ENCODE peak calls at places on chromosomes 13 and 19, in seven cellular contexts. O is tibial nerve, H is aorta, I is heart right ventricle, P is suprapubic skin, R is foreskin fibroblast, L is fibroblast of pulmonary artery. U is an unnamed sample.

GRCh38 chr13:88627071-88627470 is 955.9 kb downstream of the SLITRK5 start:
- DNase-seq in L (peak), I (no peak), H (no peak), R (no peak), O (no peak), P (no peak), U (no peak)

GRCh38 chr19:19594371-19594770 is 24.1 kb downstream of the PBX4 start:
- DNase-seq in R (no peak), P (no peak), O (no peak), L (no peak), I (no peak), H (no peak), U (no peak)

GRCh38 chr19:30162718-30163117 is 209.5 kb upstream of the ZNF536 start:
- DNase-seq in P (no peak), H (no peak), I (no peak), O (no peak), L (no peak), R (no peak), U (no peak)

GRCh38 chr13:20426766-20427448 is 98.8 kb downstream of the CRYL1 start:
- DNase-seq in P (no peak), H (no peak), R (peak), O (no peak), I (no peak), L (no peak), U (no peak)

GRCh38 chr19:21559444-21559843 is 54.0 kb downstream of the ZNF429 start:
- DNase-seq in H (no peak), L (no peak), P (no peak), I (no peak), R (no peak), O (no peak), U (no peak)

GRCh38 chr13:19172007-19172646 is 9.5 kb downstream of the TUBA3C start:
- DNase-seq in R (no peak), H (no peak), O (no peak), I (no peak), P (no peak), L (no peak), U (no peak)

GRCh38 chr13:32538234-32538620 is 368 bp downstream of the N4BP2L2 start:
- DNase-seq in O (no peak), L (peak), H (peak), I (peak), R (peak), P (no peak), U (peak)

GRCh38 chr13:21116141-21116540 is 54.8 kb upstream of the LATS2 start:
- DNase-seq in R (no peak), O (no peak), P (peak), H (no peak), I (no peak), L (no peak), U (no peak)

GRCh38 chr13:48244159-48244558 is 11.2 kb downstream of the ITM2B start:
- DNase-seq in O (no peak), L (no peak), P (no peak), R (no peak), H (no peak), I (no peak), U (no peak)

DNA sequence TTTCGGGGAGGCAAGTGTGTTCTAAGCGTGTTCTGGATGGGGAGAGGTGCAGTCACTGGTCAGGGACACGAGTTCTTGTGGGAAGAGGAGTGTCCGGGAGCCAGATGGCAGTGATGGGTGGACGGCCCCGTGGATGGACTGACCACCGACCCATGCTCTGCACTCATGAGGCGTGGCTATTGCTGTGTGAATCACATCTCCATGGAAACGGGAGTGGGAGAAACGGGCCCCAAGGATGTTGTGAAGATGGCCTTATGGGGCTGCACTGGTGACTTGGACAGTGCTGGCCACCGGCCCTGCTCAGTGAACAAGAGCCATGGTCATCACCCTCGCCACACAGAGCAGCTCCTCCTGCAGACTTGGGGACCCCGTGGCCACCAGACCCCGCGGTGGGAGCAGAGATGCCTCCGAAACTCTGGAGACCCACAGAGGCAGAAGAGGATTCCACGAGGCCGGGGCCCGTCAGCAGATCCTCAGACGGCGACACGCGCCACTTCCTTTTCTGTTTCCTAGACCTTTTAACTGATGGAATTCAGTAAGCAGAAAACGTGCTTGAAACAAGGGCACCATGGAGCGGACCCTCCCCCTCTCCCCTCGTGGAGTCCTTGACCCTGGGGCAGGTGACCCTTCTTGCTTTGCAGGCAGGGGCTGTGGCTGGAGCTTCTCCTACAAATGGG is 47.5 kb downstream of the GAS6 start:
- DNase-seq in I (no peak), O (no peak), L (no peak), P (no peak), R (no peak), H (no peak), U (no peak)
- H3K4me3 ChIP-seq in I (no peak), O (no peak), L (no peak), P (peak), R (no peak), H (no peak), U (peak)

GRCh38 chr19:1041272-1041834 is 1.4 kb downstream of the ABCA7 start:
- DNase-seq in H (no peak), L (no peak), O (no peak), P (no peak), R (no peak), I (no peak), U (no peak)

GRCh38 chr19:1040476-1041271 is 767 bp downstream of the ABCA7 start:
- DNase-seq in P (peak), H (peak), R (peak), O (peak), I (peak), L (peak), U (peak)

GRCh38 chr19:1042689-1043511 is 3.0 kb downstream of the ABCA7 start:
- DNase-seq in O (no peak), R (no peak), I (no peak), P (no peak), L (no peak), H (peak), U (no peak)

GRCh38 chr19:1039646-1040475 is at the start of gene ABCA7:
- DNase-seq in P (peak), O (peak), R (peak), I (peak), H (peak), L (peak), U (peak)

GRCh38 chr19:1041835-1042685 is 2.2 kb downstream of the ABCA7 start:
- DNase-seq in O (no peak), I (no peak), L (no peak), H (no peak), R (no peak), P (no peak), U (no peak)
- H3K4me3 ChIP-seq in O (no peak), I (no peak), L (no peak), H (no peak), R (no peak), P (peak), U (no peak)

GRCh38 chr19:2561895-2562294 is 86.0 kb downstream of the GADD45B start:
- DNase-seq in P (no peak), H (peak), R (no peak), L (no peak), O (no peak), I (no peak), U (peak)
- H3K4me3 ChIP-seq in P (peak), H (no peak), R (no peak), L (no peak), O (no peak), I (no peak), U (peak)

GRCh38 chr19:50276370-50277063 is 52.7 kb downstream of the KCNC3 start:
- DNase-seq in P (no peak), I (no peak), R (no peak), H (no peak), L (no peak), O (no peak), U (no peak)
- H3K4me3 ChIP-seq in P (no peak), I (no peak), R (no peak), H (no peak), L (no peak), O (no peak), U (no peak)

GRCh38 chr19:50202399-50202798 is 1.0 kb upstream of the MYH14 start:
- DNase-seq in O (no peak), H (no peak), R (no peak), I (no peak), P (no peak), L (no peak), U (no peak)
- H3K4me3 ChIP-seq in O (no peak), H (no peak), R (no peak), I (no peak), P (no peak), L (no peak), U (no peak)

GRCh38 chr19:44747739-44748425 is 626 bp upstream of the BCL3 start:
- DNase-seq in L (peak), H (peak), I (peak), P (peak), O (no peak), R (peak), U (peak)

GRCh38 chr19:44746616-44746945 is 1.9 kb upstream of the BCL3 start:
- DNase-seq in O (no peak), L (no peak), P (no peak), R (no peak), I (no peak), H (no peak), U (no peak)

GRCh38 chr19:44745887-44746600 is 2.5 kb upstream of the BCL3 start:
- DNase-seq in P (no peak), O (no peak), H (no peak), R (no peak), I (no peak), L (no peak), U (no peak)

GRCh38 chr19:44746946-44747738 is 1.4 kb upstream of the BCL3 start:
- DNase-seq in H (peak), O (peak), L (peak), P (peak), I (peak), R (peak), U (peak)

GRCh38 chr19:44745386-44745831 is 3.1 kb upstream of the BCL3 start:
- DNase-seq in I (peak), O (peak), H (peak), L (peak), P (peak), R (peak), U (no peak)
- H3K4me3 ChIP-seq in I (no peak), O (no peak), H (no peak), L (no peak), P (no peak), R (no peak), U (no peak)

GRCh38 chr13:44116562-44117315 is 237.0 kb downstream of the LACC1 start:
- DNase-seq in L (peak), O (no peak), P (no peak), H (no peak), R (no peak), I (no peak), U (no peak)

GRCh38 chr13:44120814-44121505 is 241.3 kb downstream of the LACC1 start:
- DNase-seq in O (no peak), R (no peak), P (no peak), H (no peak), L (no peak), I (no peak), U (no peak)

GRCh38 chr13:44112700-44113329 is 233.1 kb downstream of the LACC1 start:
- DNase-seq in H (no peak), L (no peak), R (no peak), P (no peak), I (no peak), O (no peak), U (no peak)

GRCh38 chr13:44111701-44112100 is 232.0 kb downstream of the LACC1 start:
- DNase-seq in O (no peak), P (no peak), L (no peak), H (no peak), R (no peak), I (no peak), U (no peak)

DNA sequence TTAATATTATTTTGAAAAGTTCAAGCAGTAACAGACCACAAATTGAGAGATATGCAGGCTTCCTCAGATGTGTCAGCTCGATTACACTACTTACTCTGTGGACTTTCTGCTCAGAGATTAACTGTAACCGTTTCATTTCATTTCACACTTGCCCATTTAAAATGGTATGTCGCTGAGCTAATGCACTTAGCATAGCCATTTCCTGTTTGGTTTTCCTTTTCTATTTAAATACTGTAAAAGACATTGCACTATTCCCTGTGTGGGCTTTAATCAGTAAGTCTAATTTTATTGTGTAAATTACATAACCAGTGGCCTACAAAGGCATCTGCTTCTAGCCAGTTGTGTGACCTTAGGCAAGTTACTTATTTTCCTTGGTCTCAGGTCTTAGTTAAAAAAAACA is 237.6 kb downstream of the LACC1 start:
- DNase-seq in I (no peak), P (no peak), O (no peak), L (peak), R (peak), H (no peak), U (no peak)
- H3K4me3 ChIP-seq in I (no peak), P (no peak), O (no peak), L (no peak), R (no peak), H (no peak), U (no peak)

DNA sequence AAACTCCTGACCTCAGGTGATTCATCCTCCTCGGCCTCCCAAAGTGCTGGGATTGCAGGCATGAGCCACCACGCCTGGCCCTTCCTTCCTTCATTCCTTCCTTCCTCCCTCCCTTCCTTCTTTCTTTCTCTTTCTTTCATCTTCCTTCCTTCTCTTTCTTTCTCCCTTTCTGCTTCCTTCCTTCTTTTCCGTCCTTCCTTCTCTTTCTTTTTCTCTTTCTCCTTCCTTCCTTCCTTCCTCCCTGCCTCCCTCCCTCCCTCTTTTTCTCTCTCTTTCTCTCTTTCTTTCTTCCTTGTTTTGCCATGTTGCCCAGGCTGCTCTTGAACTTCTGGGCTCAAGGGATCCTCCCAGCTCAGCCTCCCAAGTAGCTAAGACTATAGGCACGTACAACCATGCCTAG is 36.5 kb upstream of the MUC16 start:
- DNase-seq in O (no peak), R (no peak), I (no peak), L (no peak), H (no peak), P (no peak), U (no peak)
- H3K4me3 ChIP-seq in O (no peak), R (no peak), I (no peak), L (no peak), H (no peak), P (no peak), U (no peak)

GRCh38 chr19:6586726-6587092 is 4.2 kb downstream of the CD70 start:
- DNase-seq in O (no peak), H (no peak), R (no peak), I (no peak), L (no peak), P (no peak), U (no peak)

GRCh38 chr19:6587093-6587820 is 3.7 kb downstream of the CD70 start:
- DNase-seq in O (no peak), R (no peak), I (no peak), P (no peak), L (no peak), H (no peak), U (no peak)

GRCh38 chr19:6588508-6589345 is 2.2 kb downstream of the CD70 start:
- DNase-seq in H (no peak), L (no peak), I (no peak), P (no peak), O (no peak), R (no peak), U (no peak)

GRCh38 chr19:6589711-6590457 is 1.1 kb downstream of the CD70 start:
- DNase-seq in H (no peak), L (no peak), P (no peak), I (no peak), R (no peak), O (no peak), U (no peak)

GRCh38 chr19:6587998-6588507 is 2.9 kb downstream of the CD70 start:
- DNase-seq in R (no peak), O (no peak), I (no peak), P (no peak), H (no peak), L (no peak), U (no peak)
- H3K4me3 ChIP-seq in R (no peak), O (no peak), I (no peak), P (no peak), H (no peak), L (no peak), U (peak)

U was measured in GM06990.